ENCODE peak calls at places on chromosomes 4 and X, in ten cellular contexts. One of them, this sample, is unnamed.

GRCh38 chrX:135974279-135974856 is 580 bp upstream of the MMGT1 start:
- DNase-seq in Kasumi-1: peak
- DNase-seq in transverse colon: peak
- DNase-seq in activated T-cell treated with anti-CD3 and anti-CD28 coated beads for 1 hour: peak
- DNase-seq in SK-MEL-5: peak
- DNase-seq in HTR-8/SVneo: no peak
- DNase-seq in effector memory CD4-positive, alpha-beta T cell: peak
- DNase-seq in naive B cell: peak
- DNase-seq in putamen: peak
- DNase-seq in colonic mucosa: peak
- DNase-seq in this sample: no peak

GRCh38 chrX:25523574-25523973 is 507.8 kb upstream of the ARX start:
- DNase-seq in putamen: peak
- DNase-seq in naive B cell: no peak
- DNase-seq in Kasumi-1: peak
- DNase-seq in transverse colon: no peak
- DNase-seq in activated T-cell treated with anti-CD3 and anti-CD28 coated beads for 1 hour: no peak
- DNase-seq in effector memory CD4-positive, alpha-beta T cell: no peak
- DNase-seq in HTR-8/SVneo: peak
- DNase-seq in SK-MEL-5: peak
- DNase-seq in colonic mucosa: no peak
- DNase-seq in this sample: no peak

GRCh38 chrX:19799319-19800182 is 87.8 kb downstream of the SH3KBP1 start:
- DNase-seq in Kasumi-1: no peak
- DNase-seq in activated T-cell treated with anti-CD3 and anti-CD28 coated beads for 1 hour: peak
- DNase-seq in naive B cell: no peak
- DNase-seq in effector memory CD4-positive, alpha-beta T cell: peak
- DNase-seq in colonic mucosa: no peak
- DNase-seq in SK-MEL-5: no peak
- DNase-seq in putamen: no peak
- DNase-seq in HTR-8/SVneo: no peak
- DNase-seq in transverse colon: no peak
- DNase-seq in this sample: no peak

GRCh38 chrX:67582436-67582835 is 38.6 kb downstream of the AR start:
- DNase-seq in transverse colon: no peak
- DNase-seq in SK-MEL-5: no peak
- DNase-seq in activated T-cell treated with anti-CD3 and anti-CD28 coated beads for 1 hour: no peak
- DNase-seq in putamen: no peak
- DNase-seq in naive B cell: no peak
- DNase-seq in Kasumi-1: no peak
- DNase-seq in colonic mucosa: no peak
- DNase-seq in HTR-8/SVneo: no peak
- DNase-seq in effector memory CD4-positive, alpha-beta T cell: no peak
- DNase-seq in this sample: no peak

GRCh38 chr4:2135083-2135482 is 76.0 kb downstream of the NAT8L start:
- DNase-seq in putamen: no peak
- DNase-seq in HTR-8/SVneo: peak
- DNase-seq in naive B cell: no peak
- DNase-seq in activated T-cell treated with anti-CD3 and anti-CD28 coated beads for 1 hour: no peak
- DNase-seq in effector memory CD4-positive, alpha-beta T cell: no peak
- DNase-seq in Kasumi-1: peak
- DNase-seq in colonic mucosa: no peak
- DNase-seq in transverse colon: peak
- DNase-seq in SK-MEL-5: peak
- DNase-seq in this sample: no peak

GRCh38 chrX:1400049-1400448 is 8.1 kb upstream of the SLC25A6 start:
- DNase-seq in effector memory CD4-positive, alpha-beta T cell: no peak
- DNase-seq in colonic mucosa: no peak
- DNase-seq in putamen: no peak
- DNase-seq in HTR-8/SVneo: no peak
- DNase-seq in SK-MEL-5: no peak
- DNase-seq in transverse colon: no peak
- DNase-seq in Kasumi-1: no peak
- DNase-seq in naive B cell: no peak
- DNase-seq in activated T-cell treated with anti-CD3 and anti-CD28 coated beads for 1 hour: no peak
- DNase-seq in this sample: no peak

GRCh38 chr4:55903577-55903976 is 45.2 kb upstream of the CEP135 start:
- DNase-seq in transverse colon: no peak
- DNase-seq in Kasumi-1: no peak
- DNase-seq in colonic mucosa: no peak
- DNase-seq in activated T-cell treated with anti-CD3 and anti-CD28 coated beads for 1 hour: no peak
- DNase-seq in effector memory CD4-positive, alpha-beta T cell: no peak
- DNase-seq in HTR-8/SVneo: no peak
- DNase-seq in naive B cell: no peak
- DNase-seq in SK-MEL-5: no peak
- DNase-seq in putamen: no peak
- DNase-seq in this sample: no peak

GRCh38 chrX:30309139-30309571 is at the start of gene NR0B1:
- DNase-seq in Kasumi-1: no peak
- DNase-seq in HTR-8/SVneo: no peak
- DNase-seq in putamen: no peak
- DNase-seq in activated T-cell treated with anti-CD3 and anti-CD28 coated beads for 1 hour: no peak
- DNase-seq in transverse colon: no peak
- DNase-seq in effector memory CD4-positive, alpha-beta T cell: no peak
- DNase-seq in SK-MEL-5: peak
- DNase-seq in colonic mucosa: no peak
- DNase-seq in naive B cell: no peak
- DNase-seq in this sample: no peak

GRCh38 chrX:22629105-22629725 is 356.5 kb downstream of the CBLL2 start:
- DNase-seq in transverse colon: no peak
- DNase-seq in HTR-8/SVneo: peak
- DNase-seq in colonic mucosa: no peak
- DNase-seq in effector memory CD4-positive, alpha-beta T cell: no peak
- DNase-seq in naive B cell: no peak
- DNase-seq in SK-MEL-5: no peak
- DNase-seq in Kasumi-1: no peak
- DNase-seq in activated T-cell treated with anti-CD3 and anti-CD28 coated beads for 1 hour: no peak
- DNase-seq in putamen: no peak
- DNase-seq in this sample: no peak